ENCODE peak calls at places on chromosomes 4 and X, in six cellular contexts. H, L, O, X, M and N are unnamed samples.

GRCh38 chr4:6560416-6561172 is 14.4 kb upstream of the MAN2B2 start:
- DNase-seq in H (peak), L (no peak), O (no peak), X (no peak), M (peak), N (no peak)

GRCh38 chr4:184755278-184755677 is 21.4 kb upstream of the CENPU start:
- DNase-seq in H (peak), L (no peak), O (no peak), X (no peak), M (peak), N (no peak)

GRCh38 chr4:117983541-117984451 is 50.5 kb upstream of the NDST3 start:
- DNase-seq in H (peak), L (no peak), O (no peak), X (no peak), M (peak), N (peak)

GRCh38 chr4:15963568-15963967 is 593 bp upstream of the FGFBP2 start:
- DNase-seq in H (no peak), L (no peak), O (no peak), X (peak), M (no peak), N (no peak)

GRCh38 chrX:56766554-56767412 is 37.7 kb downstream of the NBDY start:
- DNase-seq in H (no peak), L (no peak), O (no peak), X (peak), M (peak), N (no peak)

GRCh38 chrX:27675493-27675892 is 85.3 kb downstream of the DCAF8L2 start:
- DNase-seq in H (peak), L (no peak), O (no peak), X (no peak), M (peak), N (no peak)

GRCh38 chrX:153603131-153603656 is 4.3 kb upstream of the CCNQ start:
- DNase-seq in H (no peak), L (no peak), O (no peak), X (no peak), M (no peak), N (no peak)

GRCh38 chr4:153341575-153342090 is 2.9 kb upstream of the MND1 start:
- DNase-seq in H (no peak), L (peak), O (no peak), X (no peak), M (peak), N (peak)

GRCh38 chrX:49247916-49248811 is 12.9 kb downstream of the CCDC22 start:
- DNase-seq in H (no peak), L (no peak), O (no peak), X (no peak), M (no peak), N (no peak)

GRCh38 chr4:83569967-83570366 is 34.1 kb downstream of the GPAT3 start:
- DNase-seq in H (no peak), L (peak), O (no peak), X (no peak), M (no peak), N (no peak)

GRCh38 chr4:116099596-116099995 is 985.8 kb downstream of the TRAM1L1 start:
- DNase-seq in H (no peak), L (no peak), O (no peak), X (no peak), M (no peak), N (no peak)

GRCh38 chr4:94036964-94037363 is 170.7 kb upstream of the SMARCAD1 start:
- DNase-seq in H (peak), L (no peak), O (no peak), X (no peak), M (no peak), N (no peak)

GRCh38 chrX:136806891-136807410 is 26.2 kb upstream of the ARHGEF6 start:
- DNase-seq in H (no peak), L (no peak), O (no peak), X (no peak), M (no peak), N (no peak)

GRCh38 chrX:78673256-78673655 is 14.1 kb upstream of the RTL3 start:
- DNase-seq in H (no peak), L (no peak), O (no peak), X (no peak), M (no peak), N (no peak)

GRCh38 chr4:101114936-101115372 is 232.4 kb downstream of the PPP3CA start:
- DNase-seq in H (peak), L (peak), O (no peak), X (no peak), M (peak), N (no peak)

GRCh38 chr4:91222019-91222418 is 1081.7 kb upstream of the GRID2 start:
- DNase-seq in H (no peak), L (no peak), O (no peak), X (no peak), M (no peak), N (no peak)

GRCh38 chrX:104419211-104419610 is 146.8 kb upstream of the IL1RAPL2 start:
- DNase-seq in H (peak), L (peak), O (no peak), X (no peak), M (no peak), N (no peak)

GRCh38 chrX:69389221-69389620 is 114.9 kb upstream of the NALF2 start:
- DNase-seq in H (no peak), L (no peak), O (no peak), X (no peak), M (no peak), N (no peak)

GRCh38 chr4:62588671-62589070 is 1388.5 kb downstream of the ADGRL3 start:
- DNase-seq in H (no peak), L (no peak), O (no peak), X (no peak), M (no peak), N (no peak)

GRCh38 chr4:135368826-135369225 is 1167.2 kb upstream of the PABPC4L start:
- DNase-seq in H (peak), L (no peak), O (no peak), X (no peak), M (peak), N (no peak)

GRCh38 chr4:5009796-5010195 is 9.5 kb downstream of the CYTL1 start:
- DNase-seq in H (no peak), L (no peak), O (no peak), X (no peak), M (no peak), N (no peak)

GRCh38 chr4:111639876-111640275 is 505.4 kb upstream of the FAM241A start:
- DNase-seq in H (no peak), L (no peak), O (no peak), X (no peak), M (peak), N (peak)

GRCh38 chr4:28350485-28350884 is 1489.8 kb downstream of the STIM2 start:
- DNase-seq in H (peak), L (no peak), O (no peak), X (no peak), M (peak), N (no peak)

GRCh38 chrX:133849676-133850075 is 135.7 kb downstream of the GPC3 start:
- DNase-seq in H (no peak), L (no peak), O (no peak), X (no peak), M (no peak), N (no peak)

GRCh38 chr4:134862116-134862515 is 660.5 kb upstream of the PABPC4L start:
- DNase-seq in H (peak), L (no peak), O (no peak), X (no peak), M (peak), N (no peak)

GRCh38 chrX:51837926-51838325 is 55.5 kb upstream of the MAGED1 start:
- DNase-seq in H (peak), L (peak), O (no peak), X (no peak), M (peak), N (no peak)

GRCh38 chr4:184448828-184449227 is 25.5 kb downstream of the IRF2 start:
- DNase-seq in H (peak), L (no peak), O (no peak), X (no peak), M (peak), N (peak)

GRCh38 chr4:55635760-55636621 is at the start of gene NMU:
- DNase-seq in H (peak), L (peak), O (no peak), X (peak), M (no peak), N (peak)

GRCh38 chrX:110420771-110421498 is 62.3 kb downstream of the RTL9 start:
- DNase-seq in H (no peak), L (no peak), O (no peak), X (no peak), M (peak), N (no peak)

GRCh38 chr4:40995850-40996249 is 218.5 kb downstream of the APBB2 start:
- DNase-seq in H (peak), L (no peak), O (no peak), X (no peak), M (peak), N (peak)

GRCh38 chr4:80507507-80507906 is 172.0 kb downstream of the CFAP299 start:
- DNase-seq in H (no peak), L (no peak), O (no peak), X (no peak), M (no peak), N (no peak)

GRCh38 chr4:168496834-168497233 is at the start of gene PALLD:
- DNase-seq in H (peak), L (no peak), O (no peak), X (no peak), M (peak), N (no peak)

GRCh38 chr4:125750827-125751466 is 436.2 kb downstream of the FAT4 start:
- DNase-seq in H (peak), L (peak), O (no peak), X (no peak), M (peak), N (peak)

GRCh38 chr4:36178489-36178888 is 65.8 kb downstream of the ARAP2 start:
- DNase-seq in H (no peak), L (no peak), O (no peak), X (no peak), M (no peak), N (no peak)

GRCh38 chr4:182470215-182470614 is 227.0 kb downstream of the TENM3 start:
- DNase-seq in H (no peak), L (no peak), O (no peak), X (no peak), M (no peak), N (no peak)